ENCODE peak calls at places on chromosome 20, in six cellular contexts. One of them, this sample, is unnamed.

GRCh38 chr20:51497542-51498467 is 44.7 kb downstream of the NFATC2 start:
- DNase-seq in heart left ventricle: peak
- DNase-seq in fibroblast of the aortic adventitia: peak
- DNase-seq in heart right ventricle: peak
- DNase-seq in HCT116: no peak
- DNase-seq in upper lobe of left lung: no peak
- DNase-seq in this sample: no peak

GRCh38 chr20:23061713-23062561 is 12.5 kb upstream of the THBD start:
- DNase-seq in HCT116: no peak
- DNase-seq in upper lobe of left lung: no peak
- DNase-seq in heart right ventricle: peak
- DNase-seq in fibroblast of the aortic adventitia: peak
- DNase-seq in heart left ventricle: peak
- DNase-seq in this sample: no peak

GRCh38 chr20:4665591-4665990 is 56.1 kb upstream of the PRND start:
- DNase-seq in fibroblast of the aortic adventitia: no peak
- DNase-seq in HCT116: no peak
- DNase-seq in heart right ventricle: no peak
- DNase-seq in heart left ventricle: no peak
- DNase-seq in upper lobe of left lung: no peak
- DNase-seq in this sample: no peak

GRCh38 chr20:17782768-17783167 is 83.0 kb downstream of the BANF2 start:
- DNase-seq in upper lobe of left lung: no peak
- DNase-seq in HCT116: no peak
- DNase-seq in fibroblast of the aortic adventitia: no peak
- DNase-seq in heart right ventricle: no peak
- DNase-seq in heart left ventricle: no peak
- DNase-seq in this sample: no peak

GRCh38 chr20:57190536-57191265 is 75.7 kb downstream of the BMP7 start:
- DNase-seq in fibroblast of the aortic adventitia: no peak
- DNase-seq in HCT116: no peak
- DNase-seq in heart right ventricle: no peak
- DNase-seq in upper lobe of left lung: no peak
- DNase-seq in heart left ventricle: no peak
- DNase-seq in this sample: no peak

GRCh38 chr20:61387204-61387958 is 135.3 kb downstream of the CDH4 start:
- DNase-seq in fibroblast of the aortic adventitia: peak
- DNase-seq in HCT116: no peak
- DNase-seq in heart left ventricle: no peak
- DNase-seq in upper lobe of left lung: peak
- DNase-seq in heart right ventricle: no peak
- DNase-seq in this sample: no peak

GRCh38 chr20:35698298-35699126 is 640 bp downstream of the NFS1 start:
- DNase-seq in HCT116: no peak
- DNase-seq in upper lobe of left lung: peak
- DNase-seq in heart right ventricle: no peak
- DNase-seq in heart left ventricle: no peak
- DNase-seq in fibroblast of the aortic adventitia: no peak
- DNase-seq in this sample: no peak

GRCh38 chr20:5002077-5002413 is 735 bp upstream of the SLC23A2 start:
- DNase-seq in HCT116: no peak
- DNase-seq in heart left ventricle: peak
- DNase-seq in heart right ventricle: peak
- DNase-seq in upper lobe of left lung: no peak
- DNase-seq in fibroblast of the aortic adventitia: no peak
- DNase-seq in this sample: no peak

GRCh38 chr20:878511-879307 is 37.4 kb downstream of the ANGPT4 start:
- DNase-seq in fibroblast of the aortic adventitia: peak
- DNase-seq in upper lobe of left lung: no peak
- DNase-seq in HCT116: no peak
- DNase-seq in heart left ventricle: no peak
- DNase-seq in heart right ventricle: peak
- DNase-seq in this sample: peak

GRCh38 chr20:32731882-32732266 is 11.4 kb downstream of the COMMD7 start:
- DNase-seq in heart left ventricle: no peak
- DNase-seq in HCT116: no peak
- DNase-seq in heart right ventricle: no peak
- DNase-seq in fibroblast of the aortic adventitia: no peak
- DNase-seq in upper lobe of left lung: no peak
- DNase-seq in this sample: no peak

GRCh38 chr20:32017711-32018251 is 7.5 kb downstream of the CCM2L start:
- DNase-seq in upper lobe of left lung: peak
- DNase-seq in HCT116: peak
- DNase-seq in heart left ventricle: no peak
- DNase-seq in fibroblast of the aortic adventitia: no peak
- DNase-seq in heart right ventricle: no peak
- DNase-seq in this sample: peak

GRCh38 chr20:49320460-49320859 is 42.6 kb upstream of the ZNFX1 start:
- DNase-seq in heart left ventricle: no peak
- DNase-seq in fibroblast of the aortic adventitia: peak
- DNase-seq in heart right ventricle: no peak
- DNase-seq in HCT116: peak
- DNase-seq in upper lobe of left lung: no peak
- DNase-seq in this sample: no peak

GRCh38 chr20:38229376-38230252 is 30.9 kb downstream of the KIAA1755 start:
- DNase-seq in heart left ventricle: no peak
- DNase-seq in HCT116: no peak
- DNase-seq in upper lobe of left lung: no peak
- DNase-seq in fibroblast of the aortic adventitia: peak
- DNase-seq in heart right ventricle: no peak
- DNase-seq in this sample: no peak

GRCh38 chr20:22386300-22386623 is 198.1 kb downstream of the FOXA2 start:
- DNase-seq in HCT116: no peak
- DNase-seq in heart right ventricle: no peak
- DNase-seq in heart left ventricle: no peak
- DNase-seq in upper lobe of left lung: no peak
- DNase-seq in fibroblast of the aortic adventitia: no peak
- DNase-seq in this sample: no peak

GRCh38 chr20:19620471-19620870 is 137.6 kb upstream of the RIN2 start:
- DNase-seq in fibroblast of the aortic adventitia: no peak
- DNase-seq in upper lobe of left lung: no peak
- DNase-seq in HCT116: no peak
- DNase-seq in heart left ventricle: no peak
- DNase-seq in heart right ventricle: no peak
- DNase-seq in this sample: no peak

GRCh38 chr20:51600016-51600420 is 57.5 kb upstream of the NFATC2 start:
- DNase-seq in heart right ventricle: no peak
- DNase-seq in fibroblast of the aortic adventitia: no peak
- DNase-seq in upper lobe of left lung: no peak
- DNase-seq in HCT116: no peak
- DNase-seq in heart left ventricle: no peak
- DNase-seq in this sample: no peak

GRCh38 chr20:10565191-10565921 is 108.4 kb downstream of the JAG1 start:
- DNase-seq in fibroblast of the aortic adventitia: peak
- DNase-seq in HCT116: no peak
- DNase-seq in upper lobe of left lung: no peak
- DNase-seq in heart right ventricle: no peak
- DNase-seq in heart left ventricle: peak
- DNase-seq in this sample: no peak

GRCh38 chr20:23412026-23412425 is 9.3 kb downstream of the NAPB start:
- DNase-seq in fibroblast of the aortic adventitia: peak
- DNase-seq in heart left ventricle: no peak
- DNase-seq in upper lobe of left lung: no peak
- DNase-seq in heart right ventricle: no peak
- DNase-seq in HCT116: no peak
- DNase-seq in this sample: no peak

GRCh38 chr20:50673146-50673830 is 18.1 kb downstream of the RIPOR3 start:
- DNase-seq in fibroblast of the aortic adventitia: no peak
- DNase-seq in heart right ventricle: no peak
- DNase-seq in heart left ventricle: no peak
- DNase-seq in upper lobe of left lung: peak
- DNase-seq in HCT116: no peak
- DNase-seq in this sample: no peak

GRCh38 chr20:31607640-31608255 is 2.7 kb downstream of the ID1 start:
- DNase-seq in HCT116: peak
- DNase-seq in upper lobe of left lung: no peak
- DNase-seq in heart left ventricle: no peak
- DNase-seq in fibroblast of the aortic adventitia: peak
- DNase-seq in heart right ventricle: no peak
- DNase-seq in this sample: no peak

DNA sequence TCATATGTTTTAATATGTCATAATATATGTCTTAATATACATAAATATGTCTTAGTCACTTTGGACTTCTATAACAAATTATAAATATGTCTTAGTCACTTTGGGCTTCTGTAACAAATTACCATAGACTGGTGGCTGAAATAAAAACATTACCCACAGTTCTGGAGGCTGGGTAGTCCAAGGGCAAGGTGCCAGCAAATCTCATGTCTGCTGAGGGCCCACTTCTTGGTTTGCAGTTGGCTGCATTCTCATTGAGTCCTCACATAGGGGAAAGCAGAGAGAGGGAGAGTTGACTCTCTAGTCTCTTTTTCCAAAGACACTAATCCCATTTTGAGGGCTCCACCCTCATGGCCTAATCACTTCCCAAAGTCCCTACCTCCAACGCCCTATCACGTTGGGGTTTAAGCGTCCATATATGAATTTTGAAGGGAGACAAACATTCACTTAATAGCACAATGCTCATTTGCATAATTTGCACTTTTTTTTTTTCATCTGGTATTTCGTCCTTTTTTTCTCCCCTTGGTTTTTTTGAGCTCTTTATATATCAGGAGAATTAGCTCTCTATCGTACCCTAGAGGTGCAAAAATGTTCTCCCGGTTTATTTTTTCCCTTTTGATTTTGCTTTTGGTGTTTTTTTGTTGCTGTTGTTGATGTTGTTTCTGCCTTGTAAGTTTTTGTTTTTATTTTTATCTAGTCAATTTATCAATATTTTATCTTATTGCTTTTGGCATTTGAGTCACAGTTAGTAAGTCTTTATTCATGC is 266.4 kb downstream of the PLCB1 start:
- DNase-seq in fibroblast of the aortic adventitia: no peak
- DNase-seq in heart left ventricle: no peak
- DNase-seq in heart right ventricle: no peak
- DNase-seq in upper lobe of left lung: no peak
- DNase-seq in HCT116: no peak
- DNase-seq in this sample: no peak
- TF ChIP-seq CTCF in fibroblast of the aortic adventitia: no peak
- TF ChIP-seq CTCF in heart left ventricle: no peak
- TF ChIP-seq CTCF in heart right ventricle: no peak
- TF ChIP-seq CTCF in upper lobe of left lung: no peak
- TF ChIP-seq CTCF in HCT116: peak
- TF ChIP-seq CTCF in this sample: no peak

GRCh38 chr20:40468759-40469158 is 220.3 kb downstream of the MAFB start:
- DNase-seq in upper lobe of left lung: no peak
- DNase-seq in heart left ventricle: no peak
- DNase-seq in HCT116: no peak
- DNase-seq in heart right ventricle: no peak
- DNase-seq in fibroblast of the aortic adventitia: no peak
- DNase-seq in this sample: no peak

GRCh38 chr20:40467703-40468411 is 221.2 kb downstream of the MAFB start:
- DNase-seq in upper lobe of left lung: no peak
- DNase-seq in HCT116: no peak
- DNase-seq in heart right ventricle: no peak
- DNase-seq in fibroblast of the aortic adventitia: no peak
- DNase-seq in heart left ventricle: no peak
- DNase-seq in this sample: no peak

GRCh38 chr20:40472905-40473304 is 216.1 kb downstream of the MAFB start:
- DNase-seq in fibroblast of the aortic adventitia: no peak
- DNase-seq in upper lobe of left lung: no peak
- DNase-seq in heart right ventricle: no peak
- DNase-seq in heart left ventricle: no peak
- DNase-seq in HCT116: no peak
- DNase-seq in this sample: no peak

GRCh38 chr20:40470313-40471260 is 218.4 kb downstream of the MAFB start:
- DNase-seq in HCT116: no peak
- DNase-seq in heart left ventricle: peak
- DNase-seq in upper lobe of left lung: peak
- DNase-seq in fibroblast of the aortic adventitia: no peak
- DNase-seq in heart right ventricle: peak
- DNase-seq in this sample: no peak

DNA sequence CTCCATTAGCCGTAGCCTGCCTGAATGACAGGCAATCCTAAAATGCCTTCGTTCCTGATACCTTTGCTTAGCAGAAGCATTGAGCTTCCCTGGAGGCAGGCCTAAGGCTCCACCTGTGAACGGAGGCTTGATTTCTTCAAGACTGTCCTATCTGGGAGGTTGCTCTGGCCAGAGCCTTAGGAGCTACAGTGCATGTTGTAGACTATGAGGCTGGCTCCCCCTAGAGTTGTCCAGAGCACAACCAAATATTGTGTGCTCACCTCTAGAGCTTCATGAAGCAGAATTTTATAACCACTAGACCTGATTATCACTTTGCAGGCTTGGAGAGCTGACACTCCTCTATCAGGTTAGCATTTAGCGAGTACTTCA is 217.8 kb downstream of the MAFB start:
- DNase-seq in HCT116: no peak
- DNase-seq in upper lobe of left lung: no peak
- DNase-seq in fibroblast of the aortic adventitia: no peak
- DNase-seq in heart left ventricle: no peak
- DNase-seq in heart right ventricle: no peak
- DNase-seq in this sample: no peak
- TF ChIP-seq CTCF in HCT116: no peak
- TF ChIP-seq CTCF in upper lobe of left lung: no peak
- TF ChIP-seq CTCF in fibroblast of the aortic adventitia: no peak
- TF ChIP-seq CTCF in heart left ventricle: no peak
- TF ChIP-seq CTCF in heart right ventricle: peak
- TF ChIP-seq CTCF in this sample: no peak

DNA sequence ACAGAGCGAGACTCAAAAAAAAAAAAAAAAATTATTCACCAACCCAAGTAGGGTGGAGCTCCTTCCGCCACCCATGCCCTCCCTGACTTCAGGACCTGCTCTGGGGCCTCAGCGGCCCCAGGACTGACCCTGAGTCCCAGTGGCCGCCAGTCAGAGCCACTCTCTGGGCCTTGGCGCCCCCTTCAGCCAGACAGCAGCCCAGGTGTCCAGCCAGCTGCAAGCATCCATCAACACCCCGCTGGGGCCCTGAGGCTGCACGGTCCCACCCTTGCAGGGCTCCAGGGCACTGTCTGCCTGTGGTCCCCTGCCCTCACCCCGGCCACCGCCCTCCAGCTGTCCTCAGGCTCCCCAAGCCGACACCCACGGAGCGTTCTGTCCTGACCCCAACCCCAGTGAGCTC is 11.4 kb upstream of the KCNQ2 start:
- DNase-seq in HCT116: no peak
- DNase-seq in heart right ventricle: no peak
- DNase-seq in upper lobe of left lung: peak
- DNase-seq in fibroblast of the aortic adventitia: no peak
- DNase-seq in heart left ventricle: no peak
- DNase-seq in this sample: no peak
- TF ChIP-seq CTCF in HCT116: peak
- TF ChIP-seq CTCF in heart right ventricle: peak
- TF ChIP-seq CTCF in upper lobe of left lung: no peak
- TF ChIP-seq CTCF in fibroblast of the aortic adventitia: no peak
- TF ChIP-seq CTCF in heart left ventricle: no peak
- TF ChIP-seq CTCF in this sample: no peak

GRCh38 chr20:43899274-43899878 is 15.3 kb upstream of the TOX2 start:
- DNase-seq in heart right ventricle: no peak
- DNase-seq in fibroblast of the aortic adventitia: no peak
- DNase-seq in upper lobe of left lung: no peak
- DNase-seq in HCT116: no peak
- DNase-seq in heart left ventricle: no peak
- DNase-seq in this sample: no peak

GRCh38 chr20:43895235-43895634 is 19.4 kb upstream of the TOX2 start:
- DNase-seq in heart right ventricle: no peak
- DNase-seq in fibroblast of the aortic adventitia: peak
- DNase-seq in upper lobe of left lung: no peak
- DNase-seq in heart left ventricle: no peak
- DNase-seq in HCT116: no peak
- DNase-seq in this sample: no peak

GRCh38 chr20:43894531-43894930 is 20.1 kb upstream of the TOX2 start:
- DNase-seq in heart right ventricle: no peak
- DNase-seq in heart left ventricle: no peak
- DNase-seq in HCT116: no peak
- DNase-seq in fibroblast of the aortic adventitia: no peak
- DNase-seq in upper lobe of left lung: no peak
- DNase-seq in this sample: no peak

GRCh38 chr20:43893930-43894329 is 20.7 kb upstream of the TOX2 start:
- DNase-seq in heart right ventricle: no peak
- DNase-seq in heart left ventricle: no peak
- DNase-seq in HCT116: no peak
- DNase-seq in fibroblast of the aortic adventitia: peak
- DNase-seq in upper lobe of left lung: no peak
- DNase-seq in this sample: no peak
- TF ChIP-seq CTCF in heart right ventricle: no peak
- TF ChIP-seq CTCF in heart left ventricle: no peak
- TF ChIP-seq CTCF in HCT116: no peak
- TF ChIP-seq CTCF in fibroblast of the aortic adventitia: no peak
- TF ChIP-seq CTCF in upper lobe of left lung: no peak
- TF ChIP-seq CTCF in this sample: no peak